ENCODE peak calls at places on chromosomes 12 and 14, in four cellular contexts. One of them, this sample, is unnamed.

GRCh38 chr14:88189040-88189839 is 133.8 kb downstream of the KCNK10 start:
- DNase-seq in hypothalamus: peak
- DNase-seq in activated CD4-positive, alpha-beta T cell treated with anti-CD3 and anti-CD28 coated beads, Interleukin-2, amount 50 U/mL, for 24 hours: no peak
- DNase-seq in activated T-cell treated with anti-CD3 and anti-CD28 coated beads for 1 hour: peak
- DNase-seq in this sample: no peak

GRCh38 chr12:52870361-52871290 is 21.8 kb upstream of the KRT78 start:
- DNase-seq in hypothalamus: peak
- DNase-seq in activated T-cell treated with anti-CD3 and anti-CD28 coated beads for 1 hour: peak
- DNase-seq in activated CD4-positive, alpha-beta T cell treated with anti-CD3 and anti-CD28 coated beads, Interleukin-2, amount 50 U/mL, for 24 hours: peak
- DNase-seq in this sample: peak

GRCh38 chr12:82057770-82058169 is 298.6 kb upstream of the PPFIA2 start:
- DNase-seq in activated CD4-positive, alpha-beta T cell treated with anti-CD3 and anti-CD28 coated beads, Interleukin-2, amount 50 U/mL, for 24 hours: no peak
- DNase-seq in activated T-cell treated with anti-CD3 and anti-CD28 coated beads for 1 hour: no peak
- DNase-seq in hypothalamus: no peak
- DNase-seq in this sample: no peak

GRCh38 chr12:62469704-62470103 is 3.1 kb downstream of the MON2 start:
- DNase-seq in activated CD4-positive, alpha-beta T cell treated with anti-CD3 and anti-CD28 coated beads, Interleukin-2, amount 50 U/mL, for 24 hours: no peak
- DNase-seq in activated T-cell treated with anti-CD3 and anti-CD28 coated beads for 1 hour: no peak
- DNase-seq in hypothalamus: no peak
- DNase-seq in this sample: no peak

GRCh38 chr12:21894792-21895392 is 46.3 kb downstream of the ABCC9 start:
- DNase-seq in activated CD4-positive, alpha-beta T cell treated with anti-CD3 and anti-CD28 coated beads, Interleukin-2, amount 50 U/mL, for 24 hours: no peak
- DNase-seq in activated T-cell treated with anti-CD3 and anti-CD28 coated beads for 1 hour: no peak
- DNase-seq in hypothalamus: no peak
- DNase-seq in this sample: no peak

GRCh38 chr14:70186826-70187483 is 1.8 kb downstream of the SLC8A3 start:
- DNase-seq in activated CD4-positive, alpha-beta T cell treated with anti-CD3 and anti-CD28 coated beads, Interleukin-2, amount 50 U/mL, for 24 hours: no peak
- DNase-seq in hypothalamus: peak
- DNase-seq in activated T-cell treated with anti-CD3 and anti-CD28 coated beads for 1 hour: no peak
- DNase-seq in this sample: no peak

GRCh38 chr14:90732142-90732541 is 84.1 kb downstream of the TTC7B start:
- DNase-seq in activated CD4-positive, alpha-beta T cell treated with anti-CD3 and anti-CD28 coated beads, Interleukin-2, amount 50 U/mL, for 24 hours: no peak
- DNase-seq in hypothalamus: no peak
- DNase-seq in activated T-cell treated with anti-CD3 and anti-CD28 coated beads for 1 hour: no peak
- DNase-seq in this sample: no peak

GRCh38 chr14:98816195-98816594 is 455.8 kb downstream of the BCL11B start:
- DNase-seq in activated T-cell treated with anti-CD3 and anti-CD28 coated beads for 1 hour: no peak
- DNase-seq in activated CD4-positive, alpha-beta T cell treated with anti-CD3 and anti-CD28 coated beads, Interleukin-2, amount 50 U/mL, for 24 hours: no peak
- DNase-seq in hypothalamus: no peak
- DNase-seq in this sample: no peak

GRCh38 chr14:104865069-104865630 is at the start of gene CEP170B:
- DNase-seq in hypothalamus: peak
- DNase-seq in activated T-cell treated with anti-CD3 and anti-CD28 coated beads for 1 hour: peak
- DNase-seq in activated CD4-positive, alpha-beta T cell treated with anti-CD3 and anti-CD28 coated beads, Interleukin-2, amount 50 U/mL, for 24 hours: no peak
- DNase-seq in this sample: no peak

GRCh38 chr12:68609955-68610434 is 704 bp upstream of the RAP1B start:
- DNase-seq in activated T-cell treated with anti-CD3 and anti-CD28 coated beads for 1 hour: no peak
- DNase-seq in hypothalamus: no peak
- DNase-seq in activated CD4-positive, alpha-beta T cell treated with anti-CD3 and anti-CD28 coated beads, Interleukin-2, amount 50 U/mL, for 24 hours: no peak
- DNase-seq in this sample: no peak

GRCh38 chr14:24630872-24631477 is 3.0 kb downstream of the GZMB start:
- DNase-seq in hypothalamus: no peak
- DNase-seq in activated CD4-positive, alpha-beta T cell treated with anti-CD3 and anti-CD28 coated beads, Interleukin-2, amount 50 U/mL, for 24 hours: no peak
- DNase-seq in activated T-cell treated with anti-CD3 and anti-CD28 coated beads for 1 hour: no peak
- DNase-seq in this sample: no peak

GRCh38 chr12:122078141-122079037 is at the start of gene MLXIP:
- DNase-seq in hypothalamus: peak
- DNase-seq in activated T-cell treated with anti-CD3 and anti-CD28 coated beads for 1 hour: peak
- DNase-seq in activated CD4-positive, alpha-beta T cell treated with anti-CD3 and anti-CD28 coated beads, Interleukin-2, amount 50 U/mL, for 24 hours: peak
- DNase-seq in this sample: peak

GRCh38 chr14:100522616-100523021 is 64.6 kb downstream of the BEGAIN start:
- DNase-seq in activated T-cell treated with anti-CD3 and anti-CD28 coated beads for 1 hour: no peak
- DNase-seq in activated CD4-positive, alpha-beta T cell treated with anti-CD3 and anti-CD28 coated beads, Interleukin-2, amount 50 U/mL, for 24 hours: no peak
- DNase-seq in hypothalamus: no peak
- DNase-seq in this sample: no peak

GRCh38 chr12:29088611-29089219 is 60.4 kb upstream of the FAR2 start:
- DNase-seq in activated T-cell treated with anti-CD3 and anti-CD28 coated beads for 1 hour: no peak
- DNase-seq in activated CD4-positive, alpha-beta T cell treated with anti-CD3 and anti-CD28 coated beads, Interleukin-2, amount 50 U/mL, for 24 hours: no peak
- DNase-seq in hypothalamus: no peak
- DNase-seq in this sample: no peak

GRCh38 chr14:104786091-104786586 is 9.4 kb downstream of the AKT1 start:
- DNase-seq in activated CD4-positive, alpha-beta T cell treated with anti-CD3 and anti-CD28 coated beads, Interleukin-2, amount 50 U/mL, for 24 hours: no peak
- DNase-seq in hypothalamus: no peak
- DNase-seq in activated T-cell treated with anti-CD3 and anti-CD28 coated beads for 1 hour: no peak
- DNase-seq in this sample: no peak

GRCh38 chr12:32482226-32482625 is 82.9 kb downstream of the FGD4 start:
- DNase-seq in activated T-cell treated with anti-CD3 and anti-CD28 coated beads for 1 hour: no peak
- DNase-seq in hypothalamus: no peak
- DNase-seq in activated CD4-positive, alpha-beta T cell treated with anti-CD3 and anti-CD28 coated beads, Interleukin-2, amount 50 U/mL, for 24 hours: no peak
- DNase-seq in this sample: no peak

GRCh38 chr12:79415754-79416435 is 274.9 kb downstream of the PAWR start:
- DNase-seq in activated T-cell treated with anti-CD3 and anti-CD28 coated beads for 1 hour: no peak
- DNase-seq in activated CD4-positive, alpha-beta T cell treated with anti-CD3 and anti-CD28 coated beads, Interleukin-2, amount 50 U/mL, for 24 hours: no peak
- DNase-seq in hypothalamus: no peak
- DNase-seq in this sample: no peak

GRCh38 chr12:116916714-116917114 is 6.0 kb downstream of the FBXW8 start:
- DNase-seq in hypothalamus: no peak
- DNase-seq in activated T-cell treated with anti-CD3 and anti-CD28 coated beads for 1 hour: peak
- DNase-seq in activated CD4-positive, alpha-beta T cell treated with anti-CD3 and anti-CD28 coated beads, Interleukin-2, amount 50 U/mL, for 24 hours: peak
- DNase-seq in this sample: no peak

GRCh38 chr12:5505116-5505515 is 73.2 kb downstream of the NTF3 start:
- DNase-seq in activated T-cell treated with anti-CD3 and anti-CD28 coated beads for 1 hour: no peak
- DNase-seq in activated CD4-positive, alpha-beta T cell treated with anti-CD3 and anti-CD28 coated beads, Interleukin-2, amount 50 U/mL, for 24 hours: no peak
- DNase-seq in hypothalamus: no peak
- DNase-seq in this sample: no peak

GRCh38 chr12:116891019-116891418 is 9.8 kb upstream of the HRK start:
- DNase-seq in activated T-cell treated with anti-CD3 and anti-CD28 coated beads for 1 hour: no peak
- DNase-seq in activated CD4-positive, alpha-beta T cell treated with anti-CD3 and anti-CD28 coated beads, Interleukin-2, amount 50 U/mL, for 24 hours: no peak
- DNase-seq in hypothalamus: no peak
- DNase-seq in this sample: no peak

GRCh38 chr14:55470025-55470424 is 29.6 kb upstream of the TBPL2 start:
- DNase-seq in activated CD4-positive, alpha-beta T cell treated with anti-CD3 and anti-CD28 coated beads, Interleukin-2, amount 50 U/mL, for 24 hours: no peak
- DNase-seq in hypothalamus: no peak
- DNase-seq in activated T-cell treated with anti-CD3 and anti-CD28 coated beads for 1 hour: no peak
- DNase-seq in this sample: no peak

GRCh38 chr14:100862793-100863192 is 36.9 kb downstream of the MEG3 start:
- DNase-seq in hypothalamus: no peak
- DNase-seq in activated CD4-positive, alpha-beta T cell treated with anti-CD3 and anti-CD28 coated beads, Interleukin-2, amount 50 U/mL, for 24 hours: no peak
- DNase-seq in activated T-cell treated with anti-CD3 and anti-CD28 coated beads for 1 hour: no peak
- DNase-seq in this sample: no peak

This sample was measured in mesothelial cell of epicardium.